ENCODE peak calls at places on chromosomes 6 and 20, in ten cellular contexts. U is sigmoid colon, V is glutamatergic neuron, P is natural killer cell, T is HFFc6, H is GM13977, X is astrocyte of the spinal cord, Y is bronchial epithelial cell, C is HFF-Myc, B is colonic mucosa. K is an unnamed sample.

GRCh38 chr6:131379951-131380350 is 193.1 kb upstream of the ARG1 start:
- DNase-seq in X (peak), U (no peak), P (no peak), V (no peak), T (peak), H (no peak), Y (peak), B (no peak), C (peak), K (no peak)

GRCh38 chr6:54255881-54256280 is 52.4 kb upstream of the TINAG start:
- DNase-seq in C (no peak), V (no peak), Y (peak), T (no peak), H (no peak), U (no peak), P (no peak), B (no peak), X (peak), K (no peak)

GRCh38 chr6:64672131-64672530 is 1034.9 kb downstream of the EYS start:
- DNase-seq in Y (no peak), U (no peak), V (no peak), P (no peak), B (no peak), C (no peak), X (no peak), H (no peak), T (no peak), K (no peak)

GRCh38 chr6:147127587-147127986 is 76.6 kb upstream of the STXBP5 start:
- DNase-seq in H (no peak), Y (no peak), T (peak), C (no peak), B (no peak), X (no peak), V (no peak), P (no peak), U (no peak), K (no peak)

GRCh38 chr20:62365814-62366369 is 1.2 kb downstream of the LAMA5 start:
- DNase-seq in Y (peak), T (no peak), C (no peak), V (peak), B (no peak), H (no peak), P (no peak), X (no peak), U (peak), K (no peak)

GRCh38 chr6:143054329-143054728 is 6.4 kb upstream of the AIG1 start:
- DNase-seq in B (no peak), C (no peak), H (no peak), U (no peak), T (no peak), Y (peak), V (no peak), X (no peak), P (no peak), K (no peak)

GRCh38 chr6:10081957-10082356 is 332.9 kb downstream of the TFAP2A start:
- DNase-seq in P (no peak), B (no peak), T (no peak), U (no peak), Y (no peak), X (no peak), H (no peak), V (no peak), C (no peak), K (no peak)

GRCh38 chr6:134739299-134740090 is 210.4 kb downstream of the ALDH8A1 start:
- DNase-seq in T (no peak), X (peak), H (no peak), B (no peak), U (no peak), Y (peak), P (no peak), V (no peak), C (no peak), K (no peak)

GRCh38 chr6:165729307-165729936 is 66.4 kb upstream of the PDE10A start:
- DNase-seq in P (no peak), V (peak), C (no peak), B (peak), U (no peak), Y (peak), X (peak), H (peak), T (no peak), K (peak)

GRCh38 chr20:5551621-5552020 is 198.6 kb upstream of the SHLD1 start:
- DNase-seq in P (no peak), V (no peak), T (no peak), X (no peak), Y (no peak), U (no peak), C (no peak), H (no peak), B (no peak), K (no peak)

GRCh38 chr6:73121421-73121993 is 103.8 kb downstream of the KHDC1L start:
- DNase-seq in T (peak), U (no peak), X (peak), C (no peak), P (no peak), V (no peak), H (no peak), Y (peak), B (no peak), K (no peak)

GRCh38 chr20:64261138-64261537 is 5.6 kb downstream of the PCMTD2 start:
- DNase-seq in B (no peak), V (no peak), Y (no peak), C (peak), H (no peak), X (peak), P (no peak), U (peak), T (peak), K (no peak)

GRCh38 chr6:131059486-131059885 is 3.6 kb downstream of the EPB41L2 start:
- DNase-seq in U (no peak), P (no peak), C (no peak), Y (peak), T (peak), V (no peak), B (no peak), H (no peak), X (peak), K (no peak)

GRCh38 chr6:150079604-150080003 is 10.7 kb upstream of the ULBP3 start:
- DNase-seq in U (no peak), V (no peak), H (no peak), B (no peak), P (no peak), C (no peak), T (no peak), X (peak), Y (no peak), K (no peak)

GRCh38 chr6:165805604-165806003 is 142.6 kb upstream of the PDE10A start:
- DNase-seq in C (no peak), P (no peak), X (no peak), Y (no peak), U (no peak), H (no peak), V (no peak), B (no peak), T (no peak), K (no peak)

GRCh38 chr20:8798505-8798904 is 270.4 kb upstream of the PLCB4 start:
- DNase-seq in X (peak), Y (no peak), T (peak), H (no peak), C (no peak), U (no peak), P (no peak), B (no peak), V (no peak), K (no peak)

GRCh38 chr6:151209071-151209831 is 30.5 kb upstream of the AKAP12 start:
- DNase-seq in U (no peak), T (peak), B (no peak), C (no peak), P (no peak), X (peak), Y (peak), V (peak), H (no peak), K (no peak)

GRCh38 chr6:23494367-23494766 is 631.6 kb upstream of the NRSN1 start:
- DNase-seq in C (no peak), P (no peak), Y (no peak), H (no peak), X (no peak), U (no peak), V (no peak), B (no peak), T (no peak), K (no peak)

GRCh38 chr6:23498013-23498412 is 628.0 kb upstream of the NRSN1 start:
- DNase-seq in B (no peak), T (no peak), U (no peak), H (no peak), C (no peak), V (no peak), P (no peak), X (no peak), Y (no peak), K (no peak)

GRCh38 chr6:23505021-23505420 is 621.0 kb upstream of the NRSN1 start:
- DNase-seq in U (no peak), X (no peak), C (no peak), T (no peak), Y (peak), B (no peak), P (no peak), V (no peak), H (no peak), K (no peak)

GRCh38 chr6:23503173-23503572 is 622.8 kb upstream of the NRSN1 start:
- DNase-seq in B (no peak), T (no peak), U (no peak), H (no peak), C (no peak), V (no peak), Y (no peak), P (no peak), X (no peak), K (no peak)

DNA sequence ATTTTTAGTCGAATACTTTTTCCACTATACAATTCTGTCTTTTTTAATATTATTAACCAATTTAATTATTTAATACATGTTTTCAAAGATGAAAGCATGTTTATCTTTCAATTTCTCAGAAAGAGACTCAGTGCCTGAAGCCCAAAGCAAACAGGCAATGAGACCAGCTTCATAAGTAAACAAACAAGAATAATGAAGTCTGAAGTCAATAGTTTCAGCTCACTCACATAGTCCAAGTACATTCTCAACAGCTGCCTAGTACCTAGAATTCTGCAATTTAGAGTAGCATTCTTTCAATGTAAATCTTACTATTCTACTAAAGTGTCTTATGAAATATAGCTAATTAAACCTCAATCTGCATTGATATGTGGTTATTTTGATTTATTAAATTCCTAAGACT is 626.5 kb upstream of the NRSN1 start:
- DNase-seq in Y (no peak), H (no peak), C (no peak), V (no peak), X (no peak), T (no peak), P (no peak), U (no peak), B (no peak), K (no peak)
- TF ChIP-seq CTCF in Y (no peak), H (no peak), C (no peak), V (no peak), X (no peak), T (no peak), P (no peak), U (no peak), B (no peak), K (no peak)

GRCh38 chr6:68572975-68573374 is 62.1 kb upstream of the ADGRB3 start:
- DNase-seq in B (no peak), Y (no peak), H (no peak), P (no peak), X (no peak), T (no peak), C (no peak), U (no peak), V (no peak), K (no peak)

GRCh38 chr6:68575765-68576439 is 59.2 kb upstream of the ADGRB3 start:
- DNase-seq in V (peak), H (no peak), U (peak), C (no peak), T (no peak), Y (no peak), B (no peak), X (peak), P (no peak), K (peak)

DNA sequence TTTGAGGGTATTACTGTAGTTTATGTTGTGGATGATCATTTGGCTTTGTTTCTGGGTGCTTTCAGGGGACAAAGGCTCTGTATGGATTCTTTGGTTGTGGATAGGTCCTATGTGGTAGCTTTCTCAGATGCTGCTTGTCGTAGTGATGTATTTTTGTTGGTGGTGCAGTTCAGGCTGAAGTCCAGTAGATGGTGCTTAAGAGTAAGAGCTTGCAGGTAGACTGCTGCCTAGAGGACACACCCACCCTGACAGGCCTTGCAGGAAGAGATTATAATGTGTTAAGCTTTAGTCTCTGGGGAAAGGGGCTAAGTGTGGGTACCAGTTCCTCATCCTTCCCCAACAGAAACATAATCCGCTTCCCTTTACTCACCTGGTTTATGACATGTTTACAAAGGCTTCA is 62.6 kb upstream of the ADGRB3 start:
- DNase-seq in X (peak), P (no peak), T (no peak), V (peak), U (no peak), H (peak), C (no peak), B (no peak), Y (peak), K (peak)
- TF ChIP-seq CTCF in X (peak), P (no peak), T (no peak), V (peak), U (no peak), H (peak), C (no peak), B (peak), Y (peak), K (no peak)

DNA sequence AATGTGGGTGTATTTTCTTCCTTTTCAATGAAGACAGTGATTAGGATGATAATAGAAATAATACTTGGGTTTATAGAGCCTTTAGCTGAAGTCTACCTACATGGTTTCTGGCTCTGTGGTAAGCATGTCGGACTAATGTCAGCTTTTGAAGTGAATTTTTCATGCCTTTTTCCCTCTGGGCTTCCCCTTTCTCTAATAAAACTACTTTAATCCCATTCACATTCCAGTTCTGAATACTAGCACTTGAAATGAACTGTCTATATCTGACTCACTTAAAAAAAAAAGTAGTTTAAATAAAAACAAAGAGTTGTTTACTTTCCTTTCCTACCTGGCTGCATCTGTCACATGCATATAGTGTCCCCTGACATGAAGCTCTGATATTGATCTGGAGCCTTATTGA is 545.9 kb upstream of the FLRT3 start:
- DNase-seq in P (no peak), C (no peak), V (no peak), U (no peak), H (no peak), X (no peak), T (no peak), Y (peak), B (no peak), K (no peak)
- TF ChIP-seq CTCF in P (no peak), C (no peak), V (no peak), U (no peak), H (no peak), X (no peak), T (no peak), Y (no peak), B (no peak), K (no peak)

GRCh38 chr6:40896696-40897095 is 142.3 kb downstream of the UNC5CL start:
- DNase-seq in V (no peak), Y (no peak), P (no peak), T (no peak), U (no peak), X (no peak), B (no peak), H (no peak), C (no peak), K (no peak)

GRCh38 chr6:40897390-40898003 is 141.5 kb downstream of the UNC5CL start:
- DNase-seq in H (no peak), P (no peak), B (no peak), T (no peak), Y (no peak), C (no peak), X (no peak), V (no peak), U (no peak), K (no peak)

GRCh38 chr6:40893021-40893420 is 146.0 kb downstream of the UNC5CL start:
- DNase-seq in H (no peak), Y (no peak), V (no peak), C (no peak), X (no peak), P (no peak), U (no peak), T (no peak), B (no peak), K (no peak)

GRCh38 chr6:40898073-40898472 is 140.9 kb downstream of the UNC5CL start:
- DNase-seq in U (no peak), C (no peak), H (no peak), P (no peak), X (no peak), Y (no peak), B (no peak), T (no peak), V (no peak), K (no peak)

DNA sequence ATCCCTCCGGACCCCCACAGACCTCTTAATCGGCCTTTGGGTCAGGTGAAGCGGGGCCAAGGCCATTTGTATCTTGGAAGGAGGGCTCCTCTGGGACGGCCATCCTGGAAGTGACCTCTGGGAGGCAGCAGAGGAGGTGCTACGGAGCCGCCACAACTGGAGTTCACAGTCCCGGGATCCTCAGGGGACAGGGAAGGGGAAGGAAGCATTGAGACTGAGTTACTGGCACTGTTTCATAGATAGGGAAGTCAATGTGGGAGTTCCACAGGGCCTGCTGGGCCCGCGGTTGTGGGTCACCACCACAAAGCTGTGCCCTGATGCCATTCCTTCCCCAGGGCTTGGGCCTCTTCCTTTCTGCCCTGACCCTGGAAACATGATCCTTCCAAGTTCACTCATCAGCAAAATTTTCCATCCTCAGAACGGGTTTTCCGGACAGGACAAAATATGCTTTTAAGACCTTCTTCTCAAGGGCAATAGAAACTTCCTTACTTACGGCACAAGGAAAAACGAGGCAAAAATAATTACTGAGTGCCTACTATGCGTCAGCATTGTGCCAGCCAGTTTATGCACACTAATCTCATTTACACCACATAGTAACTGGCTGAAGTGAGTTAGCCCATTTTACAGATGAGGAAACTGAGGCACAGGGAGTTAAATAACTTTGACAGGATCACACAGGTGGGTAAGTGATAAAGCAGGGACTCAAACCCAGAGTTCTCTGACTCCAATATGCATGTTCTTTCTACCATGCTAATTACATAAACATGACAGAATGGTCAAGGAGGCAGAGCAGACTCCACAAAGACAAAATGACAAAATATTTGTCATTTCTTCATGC is 143.8 kb downstream of the UNC5CL start:
- DNase-seq in T (peak), V (peak), P (no peak), C (no peak), B (peak), U (peak), Y (peak), X (peak), H (no peak), K (peak)
- TF ChIP-seq CTCF in T (peak), V (peak), P (no peak), C (peak), B (peak), U (peak), Y (peak), X (peak), H (no peak), K (peak)

GRCh38 chr6:159169193-159169555 is at the start of gene FNDC1:
- DNase-seq in T (no peak), P (no peak), B (peak), C (no peak), Y (no peak), X (no peak), H (peak), V (peak), U (no peak), K (peak)
- TF ChIP-seq CTCF in T (no peak), P (no peak), B (no peak), C (no peak), Y (peak), X (peak), H (peak), V (no peak), U (no peak), K (peak)

GRCh38 chr20:46992640-46993035 is 98.0 kb downstream of the EYA2 start:
- DNase-seq in U (no peak), X (no peak), P (no peak), B (no peak), V (no peak), Y (no peak), H (no peak), C (no peak), T (no peak), K (no peak)

GRCh38 chr20:46990811-46991567 is 96.3 kb downstream of the EYA2 start:
- DNase-seq in H (no peak), U (no peak), X (no peak), V (no peak), Y (no peak), T (no peak), B (no peak), P (no peak), C (no peak), K (no peak)

GRCh38 chr20:46993465-46994095 is 98.9 kb downstream of the EYA2 start:
- DNase-seq in U (no peak), V (no peak), P (no peak), T (no peak), B (no peak), C (no peak), H (no peak), Y (no peak), X (no peak), K (no peak)

GRCh38 chr20:46990017-46990810 is 95.6 kb downstream of the EYA2 start:
- DNase-seq in V (no peak), C (no peak), H (no peak), T (no peak), Y (peak), B (peak), X (no peak), U (no peak), P (no peak), K (no peak)

DNA sequence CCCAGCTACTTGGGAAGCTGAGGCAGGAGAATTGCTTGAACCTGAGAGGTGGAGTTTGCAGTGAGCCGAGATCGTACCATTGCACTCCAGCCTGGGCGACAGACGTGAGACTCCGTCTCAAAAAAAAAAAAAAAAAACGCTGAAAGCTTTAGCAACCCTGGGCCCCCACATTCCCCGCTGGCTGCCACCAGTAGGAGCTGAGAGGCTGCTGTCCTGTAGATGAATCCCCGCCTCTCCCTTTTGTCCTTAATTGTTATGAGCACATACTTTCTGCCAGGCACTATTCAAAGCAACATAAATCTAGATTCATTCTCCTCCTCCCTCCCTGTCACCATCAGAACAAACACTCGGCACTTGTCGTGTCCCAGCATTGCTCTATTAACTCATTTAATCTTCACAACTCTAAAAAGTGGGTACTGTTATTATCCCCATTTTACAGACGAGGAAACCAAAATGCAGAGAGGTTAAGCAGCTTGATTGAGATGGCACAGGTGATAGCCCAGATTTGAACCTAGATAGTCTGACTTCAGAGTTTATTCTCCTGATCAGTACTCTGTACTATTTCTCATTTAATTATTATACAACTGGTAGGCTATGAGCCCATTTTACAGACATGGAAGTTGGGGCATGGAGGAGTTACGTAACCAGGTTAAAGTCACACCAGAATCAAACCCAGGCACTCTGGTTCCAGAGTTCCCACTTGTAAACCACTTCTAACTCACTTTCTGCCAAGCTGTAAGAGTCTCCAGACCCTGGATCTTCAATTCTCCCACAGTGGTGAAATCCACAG is 97.4 kb downstream of the EYA2 start:
- DNase-seq in U (no peak), V (no peak), H (no peak), C (no peak), P (no peak), X (no peak), B (no peak), Y (no peak), T (no peak), K (no peak)
- TF ChIP-seq CTCF in U (no peak), V (no peak), H (no peak), C (no peak), P (no peak), X (no peak), B (no peak), Y (no peak), T (no peak), K (no peak)